ENCODE peak calls at places on chromosome 3, in ten cellular contexts. One of them, this sample, is unnamed.

GRCh38 chr3:146044046-146044445 is 116.9 kb downstream of the PLOD2 start:
- DNase-seq in NCI-H1092 treated with DMSO at 0.1 percent for 48 hours: no peak
- DNase-seq in GDM1: no peak
- DNase-seq in heart right ventricle: no peak
- DNase-seq in activated naive CD4-positive, alpha-beta T cell: no peak
- DNase-seq in stimulated activated CD4-positive, alpha-beta T cell treated with anti-CD3 and anti-CD28 coated beads, Interleukin-12 subunit alpha, Interleukin-12 subunit beta, amount 100 ng/mL, for 48 hours: no peak
- DNase-seq in activated CD4-positive, alpha-beta T cell treated with anti-CD3 and anti-CD28 coated beads, Interleukin-2, amount 50 U/mL, for 1 hour: no peak
- DNase-seq in OCI-LY7: no peak
- DNase-seq in hypothalamus: no peak
- DNase-seq in GM03348: no peak
- DNase-seq in this sample: no peak

GRCh38 chr3:99023590-99024192 is 122.2 kb upstream of the DCBLD2 start:
- DNase-seq in stimulated activated CD4-positive, alpha-beta T cell treated with anti-CD3 and anti-CD28 coated beads, Interleukin-12 subunit alpha, Interleukin-12 subunit beta, amount 100 ng/mL, for 48 hours: no peak
- DNase-seq in activated naive CD4-positive, alpha-beta T cell: no peak
- DNase-seq in heart right ventricle: no peak
- DNase-seq in activated CD4-positive, alpha-beta T cell treated with anti-CD3 and anti-CD28 coated beads, Interleukin-2, amount 50 U/mL, for 1 hour: no peak
- DNase-seq in GM03348: peak
- DNase-seq in OCI-LY7: peak
- DNase-seq in GDM1: no peak
- DNase-seq in hypothalamus: no peak
- DNase-seq in NCI-H1092 treated with DMSO at 0.1 percent for 48 hours: peak
- DNase-seq in this sample: peak

GRCh38 chr3:42712716-42713372 is 10.2 kb upstream of the HHATL start:
- DNase-seq in stimulated activated CD4-positive, alpha-beta T cell treated with anti-CD3 and anti-CD28 coated beads, Interleukin-12 subunit alpha, Interleukin-12 subunit beta, amount 100 ng/mL, for 48 hours: no peak
- DNase-seq in GDM1: no peak
- DNase-seq in hypothalamus: no peak
- DNase-seq in GM03348: no peak
- DNase-seq in activated CD4-positive, alpha-beta T cell treated with anti-CD3 and anti-CD28 coated beads, Interleukin-2, amount 50 U/mL, for 1 hour: no peak
- DNase-seq in activated naive CD4-positive, alpha-beta T cell: no peak
- DNase-seq in NCI-H1092 treated with DMSO at 0.1 percent for 48 hours: no peak
- DNase-seq in OCI-LY7: no peak
- DNase-seq in heart right ventricle: no peak
- DNase-seq in this sample: no peak

GRCh38 chr3:40021338-40021737 is 211.9 kb downstream of the MYRIP start:
- DNase-seq in stimulated activated CD4-positive, alpha-beta T cell treated with anti-CD3 and anti-CD28 coated beads, Interleukin-12 subunit alpha, Interleukin-12 subunit beta, amount 100 ng/mL, for 48 hours: no peak
- DNase-seq in activated naive CD4-positive, alpha-beta T cell: no peak
- DNase-seq in GM03348: no peak
- DNase-seq in activated CD4-positive, alpha-beta T cell treated with anti-CD3 and anti-CD28 coated beads, Interleukin-2, amount 50 U/mL, for 1 hour: no peak
- DNase-seq in OCI-LY7: no peak
- DNase-seq in NCI-H1092 treated with DMSO at 0.1 percent for 48 hours: no peak
- DNase-seq in heart right ventricle: no peak
- DNase-seq in hypothalamus: no peak
- DNase-seq in GDM1: no peak
- DNase-seq in this sample: no peak

GRCh38 chr3:17747184-17747889 is 4.9 kb upstream of the TBC1D5 start:
- DNase-seq in heart right ventricle: no peak
- DNase-seq in NCI-H1092 treated with DMSO at 0.1 percent for 48 hours: no peak
- DNase-seq in activated naive CD4-positive, alpha-beta T cell: no peak
- DNase-seq in activated CD4-positive, alpha-beta T cell treated with anti-CD3 and anti-CD28 coated beads, Interleukin-2, amount 50 U/mL, for 1 hour: no peak
- DNase-seq in GM03348: no peak
- DNase-seq in hypothalamus: peak
- DNase-seq in GDM1: no peak
- DNase-seq in OCI-LY7: peak
- DNase-seq in stimulated activated CD4-positive, alpha-beta T cell treated with anti-CD3 and anti-CD28 coated beads, Interleukin-12 subunit alpha, Interleukin-12 subunit beta, amount 100 ng/mL, for 48 hours: no peak
- DNase-seq in this sample: no peak

GRCh38 chr3:67362686-67363085 is 291.7 kb downstream of the SUCLG2 start:
- DNase-seq in heart right ventricle: no peak
- DNase-seq in hypothalamus: no peak
- DNase-seq in OCI-LY7: no peak
- DNase-seq in stimulated activated CD4-positive, alpha-beta T cell treated with anti-CD3 and anti-CD28 coated beads, Interleukin-12 subunit alpha, Interleukin-12 subunit beta, amount 100 ng/mL, for 48 hours: no peak
- DNase-seq in GDM1: no peak
- DNase-seq in activated naive CD4-positive, alpha-beta T cell: no peak
- DNase-seq in NCI-H1092 treated with DMSO at 0.1 percent for 48 hours: no peak
- DNase-seq in activated CD4-positive, alpha-beta T cell treated with anti-CD3 and anti-CD28 coated beads, Interleukin-2, amount 50 U/mL, for 1 hour: no peak
- DNase-seq in GM03348: no peak
- DNase-seq in this sample: no peak

GRCh38 chr3:151107701-151108100 is 22.2 kb downstream of the MED12L start:
- DNase-seq in NCI-H1092 treated with DMSO at 0.1 percent for 48 hours: no peak
- DNase-seq in OCI-LY7: no peak
- DNase-seq in activated naive CD4-positive, alpha-beta T cell: no peak
- DNase-seq in GDM1: no peak
- DNase-seq in GM03348: no peak
- DNase-seq in stimulated activated CD4-positive, alpha-beta T cell treated with anti-CD3 and anti-CD28 coated beads, Interleukin-12 subunit alpha, Interleukin-12 subunit beta, amount 100 ng/mL, for 48 hours: no peak
- DNase-seq in heart right ventricle: no peak
- DNase-seq in hypothalamus: no peak
- DNase-seq in activated CD4-positive, alpha-beta T cell treated with anti-CD3 and anti-CD28 coated beads, Interleukin-2, amount 50 U/mL, for 1 hour: no peak
- DNase-seq in this sample: no peak

GRCh38 chr3:152026033-152026556 is 152.7 kb downstream of the SUCNR1 start:
- DNase-seq in activated naive CD4-positive, alpha-beta T cell: no peak
- DNase-seq in OCI-LY7: no peak
- DNase-seq in heart right ventricle: no peak
- DNase-seq in stimulated activated CD4-positive, alpha-beta T cell treated with anti-CD3 and anti-CD28 coated beads, Interleukin-12 subunit alpha, Interleukin-12 subunit beta, amount 100 ng/mL, for 48 hours: no peak
- DNase-seq in NCI-H1092 treated with DMSO at 0.1 percent for 48 hours: peak
- DNase-seq in hypothalamus: no peak
- DNase-seq in GDM1: no peak
- DNase-seq in GM03348: peak
- DNase-seq in activated CD4-positive, alpha-beta T cell treated with anti-CD3 and anti-CD28 coated beads, Interleukin-2, amount 50 U/mL, for 1 hour: no peak
- DNase-seq in this sample: peak

GRCh38 chr3:61564405-61565059 is 3.2 kb downstream of the PTPRG start:
- DNase-seq in hypothalamus: peak
- DNase-seq in GDM1: no peak
- DNase-seq in activated naive CD4-positive, alpha-beta T cell: no peak
- DNase-seq in heart right ventricle: peak
- DNase-seq in OCI-LY7: no peak
- DNase-seq in stimulated activated CD4-positive, alpha-beta T cell treated with anti-CD3 and anti-CD28 coated beads, Interleukin-12 subunit alpha, Interleukin-12 subunit beta, amount 100 ng/mL, for 48 hours: no peak
- DNase-seq in activated CD4-positive, alpha-beta T cell treated with anti-CD3 and anti-CD28 coated beads, Interleukin-2, amount 50 U/mL, for 1 hour: no peak
- DNase-seq in GM03348: peak
- DNase-seq in NCI-H1092 treated with DMSO at 0.1 percent for 48 hours: no peak
- DNase-seq in this sample: peak

GRCh38 chr3:53161345-53161819 is 373 bp downstream of the PRKCD start:
- DNase-seq in GDM1: no peak
- DNase-seq in NCI-H1092 treated with DMSO at 0.1 percent for 48 hours: no peak
- DNase-seq in GM03348: peak
- DNase-seq in activated naive CD4-positive, alpha-beta T cell: no peak
- DNase-seq in hypothalamus: no peak
- DNase-seq in stimulated activated CD4-positive, alpha-beta T cell treated with anti-CD3 and anti-CD28 coated beads, Interleukin-12 subunit alpha, Interleukin-12 subunit beta, amount 100 ng/mL, for 48 hours: peak
- DNase-seq in heart right ventricle: peak
- DNase-seq in OCI-LY7: peak
- DNase-seq in activated CD4-positive, alpha-beta T cell treated with anti-CD3 and anti-CD28 coated beads, Interleukin-2, amount 50 U/mL, for 1 hour: peak
- DNase-seq in this sample: no peak

GRCh38 chr3:177810162-177810623 is 612.9 kb upstream of the TBL1XR1 start:
- DNase-seq in stimulated activated CD4-positive, alpha-beta T cell treated with anti-CD3 and anti-CD28 coated beads, Interleukin-12 subunit alpha, Interleukin-12 subunit beta, amount 100 ng/mL, for 48 hours: no peak
- DNase-seq in hypothalamus: no peak
- DNase-seq in GM03348: peak
- DNase-seq in NCI-H1092 treated with DMSO at 0.1 percent for 48 hours: no peak
- DNase-seq in GDM1: no peak
- DNase-seq in activated CD4-positive, alpha-beta T cell treated with anti-CD3 and anti-CD28 coated beads, Interleukin-2, amount 50 U/mL, for 1 hour: no peak
- DNase-seq in heart right ventricle: no peak
- DNase-seq in OCI-LY7: no peak
- DNase-seq in activated naive CD4-positive, alpha-beta T cell: no peak
- DNase-seq in this sample: peak

GRCh38 chr3:192082733-192083660 is 622.0 kb downstream of the PYDC2 start:
- DNase-seq in stimulated activated CD4-positive, alpha-beta T cell treated with anti-CD3 and anti-CD28 coated beads, Interleukin-12 subunit alpha, Interleukin-12 subunit beta, amount 100 ng/mL, for 48 hours: no peak
- DNase-seq in GDM1: no peak
- DNase-seq in activated CD4-positive, alpha-beta T cell treated with anti-CD3 and anti-CD28 coated beads, Interleukin-2, amount 50 U/mL, for 1 hour: no peak
- DNase-seq in OCI-LY7: no peak
- DNase-seq in hypothalamus: no peak
- DNase-seq in GM03348: no peak
- DNase-seq in NCI-H1092 treated with DMSO at 0.1 percent for 48 hours: peak
- DNase-seq in activated naive CD4-positive, alpha-beta T cell: no peak
- DNase-seq in heart right ventricle: no peak
- DNase-seq in this sample: no peak

GRCh38 chr3:112481342-112481870 is 17.9 kb downstream of the BTLA start:
- DNase-seq in GM03348: no peak
- DNase-seq in activated CD4-positive, alpha-beta T cell treated with anti-CD3 and anti-CD28 coated beads, Interleukin-2, amount 50 U/mL, for 1 hour: no peak
- DNase-seq in hypothalamus: no peak
- DNase-seq in activated naive CD4-positive, alpha-beta T cell: no peak
- DNase-seq in OCI-LY7: no peak
- DNase-seq in GDM1: no peak
- DNase-seq in NCI-H1092 treated with DMSO at 0.1 percent for 48 hours: no peak
- DNase-seq in stimulated activated CD4-positive, alpha-beta T cell treated with anti-CD3 and anti-CD28 coated beads, Interleukin-12 subunit alpha, Interleukin-12 subunit beta, amount 100 ng/mL, for 48 hours: no peak
- DNase-seq in heart right ventricle: no peak
- DNase-seq in this sample: no peak

GRCh38 chr3:72818092-72818721 is 30.0 kb downstream of the SHQ1 start:
- DNase-seq in activated CD4-positive, alpha-beta T cell treated with anti-CD3 and anti-CD28 coated beads, Interleukin-2, amount 50 U/mL, for 1 hour: no peak
- DNase-seq in GM03348: peak
- DNase-seq in heart right ventricle: no peak
- DNase-seq in stimulated activated CD4-positive, alpha-beta T cell treated with anti-CD3 and anti-CD28 coated beads, Interleukin-12 subunit alpha, Interleukin-12 subunit beta, amount 100 ng/mL, for 48 hours: no peak
- DNase-seq in OCI-LY7: peak
- DNase-seq in activated naive CD4-positive, alpha-beta T cell: no peak
- DNase-seq in NCI-H1092 treated with DMSO at 0.1 percent for 48 hours: peak
- DNase-seq in hypothalamus: no peak
- DNase-seq in GDM1: no peak
- DNase-seq in this sample: peak

GRCh38 chr3:39808467-39809180 is 785 bp upstream of the MYRIP start:
- DNase-seq in NCI-H1092 treated with DMSO at 0.1 percent for 48 hours: peak
- DNase-seq in OCI-LY7: no peak
- DNase-seq in activated naive CD4-positive, alpha-beta T cell: no peak
- DNase-seq in activated CD4-positive, alpha-beta T cell treated with anti-CD3 and anti-CD28 coated beads, Interleukin-2, amount 50 U/mL, for 1 hour: no peak
- DNase-seq in GDM1: no peak
- DNase-seq in stimulated activated CD4-positive, alpha-beta T cell treated with anti-CD3 and anti-CD28 coated beads, Interleukin-12 subunit alpha, Interleukin-12 subunit beta, amount 100 ng/mL, for 48 hours: no peak
- DNase-seq in GM03348: peak
- DNase-seq in hypothalamus: no peak
- DNase-seq in heart right ventricle: peak
- DNase-seq in this sample: no peak

GRCh38 chr3:179719048-179719734 is 66.4 kb downstream of the USP13 start:
- DNase-seq in activated naive CD4-positive, alpha-beta T cell: no peak
- DNase-seq in NCI-H1092 treated with DMSO at 0.1 percent for 48 hours: no peak
- DNase-seq in hypothalamus: no peak
- DNase-seq in GM03348: no peak
- DNase-seq in stimulated activated CD4-positive, alpha-beta T cell treated with anti-CD3 and anti-CD28 coated beads, Interleukin-12 subunit alpha, Interleukin-12 subunit beta, amount 100 ng/mL, for 48 hours: no peak
- DNase-seq in GDM1: no peak
- DNase-seq in OCI-LY7: no peak
- DNase-seq in activated CD4-positive, alpha-beta T cell treated with anti-CD3 and anti-CD28 coated beads, Interleukin-2, amount 50 U/mL, for 1 hour: no peak
- DNase-seq in heart right ventricle: no peak
- DNase-seq in this sample: peak

GRCh38 chr3:77859131-77859530 is 819.2 kb downstream of the ROBO2 start:
- DNase-seq in OCI-LY7: no peak
- DNase-seq in activated naive CD4-positive, alpha-beta T cell: no peak
- DNase-seq in GDM1: no peak
- DNase-seq in GM03348: no peak
- DNase-seq in NCI-H1092 treated with DMSO at 0.1 percent for 48 hours: no peak
- DNase-seq in hypothalamus: no peak
- DNase-seq in activated CD4-positive, alpha-beta T cell treated with anti-CD3 and anti-CD28 coated beads, Interleukin-2, amount 50 U/mL, for 1 hour: no peak
- DNase-seq in stimulated activated CD4-positive, alpha-beta T cell treated with anti-CD3 and anti-CD28 coated beads, Interleukin-12 subunit alpha, Interleukin-12 subunit beta, amount 100 ng/mL, for 48 hours: no peak
- DNase-seq in heart right ventricle: no peak
- DNase-seq in this sample: no peak

GRCh38 chr3:3053974-3054373 is 56.2 kb downstream of the IL5RA start:
- DNase-seq in GM03348: no peak
- DNase-seq in stimulated activated CD4-positive, alpha-beta T cell treated with anti-CD3 and anti-CD28 coated beads, Interleukin-12 subunit alpha, Interleukin-12 subunit beta, amount 100 ng/mL, for 48 hours: no peak
- DNase-seq in activated naive CD4-positive, alpha-beta T cell: no peak
- DNase-seq in heart right ventricle: no peak
- DNase-seq in GDM1: no peak
- DNase-seq in activated CD4-positive, alpha-beta T cell treated with anti-CD3 and anti-CD28 coated beads, Interleukin-2, amount 50 U/mL, for 1 hour: no peak
- DNase-seq in hypothalamus: no peak
- DNase-seq in NCI-H1092 treated with DMSO at 0.1 percent for 48 hours: no peak
- DNase-seq in OCI-LY7: no peak
- DNase-seq in this sample: no peak

This sample was measured in astrocyte of the spinal cord.